ENCODE peak calls at places on chromosomes 5 and 9, in six cellular contexts. Q, K, P, X, Y and H are unnamed samples.

GRCh38 chr5:77145666-77146065 is 58.6 kb upstream of the ZBED3 start:
- DNase-seq in X (peak; percentile 52), Y (no peak), Q (no peak), K (no peak), P (no peak), H (no peak)

GRCh38 chr9:137605146-137606004 is at the start of gene ARRDC1:
- DNase-seq in P (peak; percentile 86), Q (peak; percentile 96), Y (peak; percentile 96), K (peak; percentile 88), X (peak; percentile 91), H (peak; percentile 94)

GRCh38 chr9:136850866-136851775 is 1.0 kb upstream of the MAMDC4 start:
- DNase-seq in Y (no peak), X (no peak), P (no peak), K (no peak), Q (no peak), H (no peak)

GRCh38 chr9:106796771-106797170 is 66.2 kb upstream of the ZNF462 start:
- DNase-seq in Y (no peak), P (no peak), Q (no peak), X (no peak), K (no peak), H (no peak)

GRCh38 chr9:78866228-78867132 is 569.6 kb downstream of the PSAT1 start:
- DNase-seq in Q (no peak), Y (no peak), K (no peak), P (no peak), X (peak; percentile 94), H (no peak)

GRCh38 chr5:127053049-127053448 is 20.3 kb downstream of the C5orf63 start:
- DNase-seq in Q (no peak), P (peak; percentile 24), Y (no peak), X (no peak), K (no peak), H (no peak)

GRCh38 chr5:137747848-137748247 is 6.3 kb downstream of the HNRNPA0 start:
- DNase-seq in X (no peak), Q (no peak), P (no peak), Y (no peak), K (no peak), H (no peak)

GRCh38 chr5:14581891-14582796 is 552 bp downstream of the OTULINL start:
- DNase-seq in Q (no peak), Y (peak; percentile 82), P (peak; percentile 64), X (peak; percentile 75), K (peak; percentile 59), H (peak; percentile 75)

GRCh38 chr5:179170606-179171005 is 110.4 kb downstream of the ZNF354C start:
- DNase-seq in P (no peak), K (no peak), Q (no peak), Y (no peak), X (no peak), H (no peak)

GRCh38 chr9:79655571-79655970 is 83.8 kb downstream of the TLE4 start:
- DNase-seq in X (no peak), Y (no peak), K (no peak), Q (no peak), P (no peak), H (no peak)

GRCh38 chr9:25677301-25678146 is 720 bp downstream of the TUSC1 start:
- DNase-seq in P (no peak), Q (peak; percentile 77), K (peak; percentile 47), Y (peak; percentile 53), X (peak; percentile 66), H (peak; percentile 44)

GRCh38 chr9:121281614-121282291 is 13.8 kb downstream of the GSN start:
- DNase-seq in K (no peak), P (peak; percentile 85), Q (no peak), Y (no peak), X (peak; percentile 93), H (no peak)

GRCh38 chr9:134778841-134779411 is 101.7 kb upstream of the FCN2 start:
- DNase-seq in Q (no peak), K (no peak), P (no peak), X (peak; percentile 60), Y (peak; percentile 85), H (peak; percentile 15)

GRCh38 chr9:4604678-4605095 is 57.4 kb upstream of the PLPP6 start:
- DNase-seq in K (peak; percentile 42), Q (peak; percentile 23), Y (peak; percentile 78), X (peak; percentile 86), P (peak; percentile 20), H (peak; percentile 56)

GRCh38 chr9:111691686-111692329 is 30.4 kb downstream of the GNG10 start:
- DNase-seq in Q (no peak), X (peak; percentile 58), P (peak; percentile 30), K (no peak), Y (no peak), H (peak; percentile 46)

GRCh38 chr5:53360811-53361210 is 119.6 kb upstream of the FST start:
- DNase-seq in P (no peak), Q (no peak), Y (no peak), K (no peak), X (peak; percentile 88), H (no peak)

GRCh38 chr9:93667006-93667405 is 90.6 kb downstream of the PHF2 start:
- DNase-seq in K (no peak), Q (no peak), Y (no peak), X (no peak), P (no peak), H (no peak)

GRCh38 chr5:33890633-33891032 is 1.2 kb downstream of the ADAMTS12 start:
- DNase-seq in K (no peak), Y (peak; percentile 46), X (no peak), P (no peak), Q (no peak), H (peak; percentile 60)

GRCh38 chr5:73106335-73106734 is 14.0 kb upstream of the TMEM171 start:
- DNase-seq in P (no peak), Q (no peak), X (no peak), K (no peak), Y (no peak), H (no peak)

GRCh38 chr9:136295055-136295454 is 8.8 kb downstream of the CCDC187 start:
- DNase-seq in Q (no peak), Y (no peak), P (no peak), K (no peak), X (no peak), H (no peak)

GRCh38 chr5:32249668-32250067 is 63.1 kb downstream of the MTMR12 start:
- DNase-seq in K (no peak), Y (no peak), P (no peak), X (no peak), Q (no peak), H (no peak)

GRCh38 chr9:95981741-95982390 is 106.4 kb downstream of the ERCC6L2 start:
- DNase-seq in Q (no peak), X (no peak), P (no peak), Y (peak; percentile 80), K (no peak), H (no peak)

GRCh38 chr5:126686451-126687126 is 85.8 kb downstream of the PHAX start:
- DNase-seq in K (peak; percentile 20), X (no peak), P (no peak), Y (no peak), Q (no peak), H (no peak)

GRCh38 chr9:101362450-101362849 is 22.4 kb downstream of the BAAT start:
- DNase-seq in P (no peak), X (no peak), Q (no peak), K (no peak), Y (no peak), H (no peak)

GRCh38 chr9:36140086-36141084 is 3.9 kb downstream of the GLIPR2 start:
- DNase-seq in P (no peak), K (no peak), Q (no peak), X (no peak), Y (no peak), H (no peak)

GRCh38 chr5:58357799-58358198 is 102.1 kb downstream of the PLK2 start:
- DNase-seq in X (no peak), K (no peak), Q (no peak), P (no peak), Y (no peak), H (no peak)

GRCh38 chr9:16417101-16417500 is 453.4 kb downstream of the BNC2 start:
- DNase-seq in K (no peak), Y (no peak), P (no peak), Q (no peak), X (peak; percentile 86), H (no peak)

GRCh38 chr9:79233542-79233941 is 338.2 kb upstream of the TLE4 start:
- DNase-seq in K (no peak), Q (no peak), Y (peak; percentile 24), P (no peak), X (peak; percentile 50), H (peak; percentile 51)

GRCh38 chr9:127580879-127581278 is 31.2 kb upstream of the STXBP1 start:
- DNase-seq in Q (no peak), Y (no peak), K (no peak), X (no peak), P (no peak), H (no peak)

GRCh38 chr9:131279196-131279926 is 3.1 kb upstream of the FAM78A start:
- DNase-seq in Y (no peak), K (no peak), P (no peak), X (no peak), Q (no peak), H (no peak)

GRCh38 chr9:126159661-126160060 is 167.0 kb upstream of the MVB12B start:
- DNase-seq in X (no peak), K (no peak), P (no peak), Y (no peak), Q (no peak), H (no peak)

GRCh38 chr5:176319827-176320554 is 41.6 kb downstream of the KIAA1191 start:
- DNase-seq in K (no peak), Y (no peak), P (no peak), Q (no peak), X (peak; percentile 34), H (no peak)

GRCh38 chr9:135246248-135247173 is 159.0 kb downstream of the OLFM1 start:
- DNase-seq in K (no peak), X (no peak), Q (no peak), Y (no peak), P (no peak), H (no peak)

GRCh38 chr9:111008148-111009075 is 29.9 kb downstream of the LPAR1 start:
- DNase-seq in K (no peak), P (no peak), X (no peak), Y (no peak), Q (no peak), H (no peak)

GRCh38 chr5:32692066-32692746 is 18.9 kb upstream of the NPR3 start:
- DNase-seq in P (no peak), K (no peak), X (no peak), Q (no peak), Y (no peak), H (no peak)

GRCh38 chr9:114696814-114697544 is 15.0 kb upstream of the TEX48 start:
- DNase-seq in Q (no peak), Y (no peak), P (no peak), X (peak; percentile 27), K (peak; percentile 60), H (no peak)

GRCh38 chr9:13898957-13899356 is 415.0 kb downstream of the NFIB start:
- DNase-seq in X (no peak), K (no peak), P (no peak), Q (no peak), Y (no peak), H (no peak)

GRCh38 chr5:1208743-1209551 is 7.6 kb downstream of the SLC6A19 start:
- DNase-seq in X (peak; percentile 25), P (peak; percentile 82), Y (peak; percentile 72), K (no peak), Q (no peak), H (no peak)

GRCh38 chr5:42636425-42636824 is 120.2 kb upstream of the CCDC152 start:
- DNase-seq in K (no peak), Q (no peak), X (peak; percentile 76), P (no peak), Y (peak; percentile 6), H (no peak)